ENCODE peak calls at places on chromosomes 12 and 14, in seven cellular contexts. S, N, U, G, M, F and O are unnamed samples.

GRCh38 chr12:53495903-53496751 is 3.1 kb downstream of the MAP3K12 start:
- DNase-seq in S (peak), N (peak), U (peak), G (peak), M (peak), F (peak), O (no peak)

GRCh38 chr12:1926274-1926673 is 7.8 kb upstream of the CACNA2D4 start:
- DNase-seq in S (no peak), N (no peak), U (no peak), G (no peak), M (no peak), F (no peak), O (peak)

GRCh38 chr12:53123578-53124351 is 20.5 kb downstream of the SOAT2 start:
- DNase-seq in S (no peak), N (no peak), U (no peak), G (peak), M (no peak), F (no peak), O (peak)

GRCh38 chr14:72089625-72090024 is 157.4 kb downstream of the RGS6 start:
- DNase-seq in S (no peak), N (no peak), U (no peak), G (no peak), M (no peak), F (no peak), O (no peak)

GRCh38 chr14:74618078-74618952 is 6.3 kb upstream of the LTBP2 start:
- DNase-seq in S (peak), N (no peak), U (peak), G (peak), M (no peak), F (peak), O (no peak)

GRCh38 chr12:108649668-108650067 is 16.0 kb upstream of the SELPLG start:
- DNase-seq in S (no peak), N (no peak), U (no peak), G (no peak), M (no peak), F (no peak), O (no peak)

GRCh38 chr14:24058260-24058950 is 6.6 kb downstream of the CARMIL3 start:
- DNase-seq in S (peak), N (peak), U (peak), G (peak), M (peak), F (peak), O (peak)

GRCh38 chr12:68392376-68392775 is 60.2 kb upstream of the MDM1 start:
- DNase-seq in S (no peak), N (no peak), U (no peak), G (no peak), M (no peak), F (no peak), O (peak)

GRCh38 chr14:29900609-29901350 is 26.9 kb downstream of the PRKD1 start:
- DNase-seq in S (no peak), N (no peak), U (no peak), G (no peak), M (no peak), F (no peak), O (no peak)

GRCh38 chr12:113163030-113163360 is 13.5 kb downstream of the CFAP73 start:
- DNase-seq in S (no peak), N (no peak), U (no peak), G (no peak), M (no peak), F (no peak), O (no peak)

GRCh38 chr12:44372259-44372658 is 503.9 kb downstream of the NELL2 start:
- DNase-seq in S (no peak), N (no peak), U (no peak), G (no peak), M (no peak), F (no peak), O (no peak)

GRCh38 chr12:31702047-31702446 is 26.8 kb downstream of the AMN1 start:
- DNase-seq in S (no peak), N (no peak), U (no peak), G (no peak), M (no peak), F (no peak), O (no peak)

GRCh38 chr12:118685983-118686607 is 295.2 kb upstream of the SRRM4 start:
- DNase-seq in S (no peak), N (no peak), U (no peak), G (no peak), M (no peak), F (no peak), O (no peak)
- TF ChIP-seq EP300 in S (no peak), N (no peak), U (no peak), G (no peak), M (no peak), F (no peak), O (no peak)

DNA sequence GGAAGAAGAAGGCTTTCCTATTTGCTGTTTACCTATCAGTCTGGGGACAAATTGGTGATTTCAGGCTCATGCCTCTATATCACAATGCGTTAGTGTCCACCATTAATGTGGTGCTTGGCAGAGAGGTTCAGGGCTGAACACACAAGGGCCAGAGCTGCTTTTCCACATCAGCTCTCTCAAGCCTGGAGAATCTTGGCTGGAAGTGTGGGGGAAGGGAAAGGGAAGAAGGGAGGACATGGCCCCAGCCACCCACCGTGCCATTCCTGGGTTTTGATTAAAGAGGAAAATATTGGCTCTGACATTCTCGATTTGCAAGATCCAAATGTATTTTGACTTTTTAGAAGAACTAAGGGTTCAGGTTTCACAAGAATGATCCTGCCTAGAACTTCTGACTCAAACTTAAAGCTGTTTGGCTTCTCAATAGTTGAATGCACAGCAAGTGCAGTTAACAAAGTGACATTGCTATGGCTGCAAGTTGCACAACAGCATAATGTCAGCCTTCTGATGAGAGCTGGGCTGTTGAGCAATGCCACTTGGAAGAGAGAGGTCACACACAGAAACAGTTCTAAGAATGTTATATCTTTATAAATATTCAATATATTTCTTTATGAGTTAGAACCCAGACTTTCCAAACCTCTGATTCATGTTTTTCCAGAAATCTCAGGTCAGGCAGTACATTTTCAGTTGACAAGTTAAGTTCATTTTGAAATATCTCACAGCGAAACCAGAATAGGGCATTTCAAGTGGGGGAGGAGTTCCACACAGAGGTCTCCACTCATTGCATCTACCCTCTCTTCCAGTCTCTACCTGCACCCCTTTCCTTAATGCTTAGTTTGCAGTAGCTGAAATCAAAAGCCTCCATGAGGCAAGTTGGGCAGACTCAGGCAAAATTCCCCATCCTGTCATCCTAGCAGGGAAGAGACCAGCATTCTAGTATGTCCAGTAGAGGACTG is 25.3 kb downstream of the IGF1 start:
- DNase-seq in S (peak), N (no peak), U (peak), G (no peak), M (no peak), F (peak), O (no peak)
- H3K27ac ChIP-seq in S (peak), N (no peak), U (no peak), G (no peak), M (no peak), F (no peak), O (no peak)

GRCh38 chr12:12486661-12487240 is 75.9 kb downstream of the DUSP16 start:
- DNase-seq in S (no peak), N (no peak), U (peak), G (no peak), M (no peak), F (no peak), O (no peak)
- TF ChIP-seq EP300 in S (no peak), N (no peak), U (no peak), G (no peak), M (no peak), F (no peak), O (no peak)

DNA sequence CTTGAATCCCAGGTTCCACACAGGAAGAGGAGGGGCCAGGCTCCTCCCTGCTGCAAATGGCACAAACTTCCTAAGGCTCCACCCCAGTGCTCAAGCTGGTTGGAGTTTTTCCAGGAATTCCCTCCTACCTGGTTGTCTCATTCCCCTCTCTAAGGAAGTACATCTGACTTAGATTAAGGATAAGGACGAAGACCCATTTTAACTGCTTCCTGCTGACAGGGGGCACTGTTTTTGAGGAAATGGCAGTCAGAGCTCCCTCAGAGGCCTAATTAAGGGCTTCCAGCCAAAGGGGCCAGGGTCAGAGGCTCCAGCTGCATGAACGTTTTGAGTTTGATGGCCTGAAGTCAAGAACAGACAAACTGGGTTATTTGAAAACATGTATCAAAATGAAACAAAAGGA is 1084.7 kb downstream of the SLC6A15 start:
- DNase-seq in S (no peak), N (no peak), U (no peak), G (no peak), M (no peak), F (no peak), O (no peak)
- H3K27ac ChIP-seq in S (no peak), N (no peak), U (no peak), G (no peak), M (no peak), F (no peak), O (no peak)

DNA sequence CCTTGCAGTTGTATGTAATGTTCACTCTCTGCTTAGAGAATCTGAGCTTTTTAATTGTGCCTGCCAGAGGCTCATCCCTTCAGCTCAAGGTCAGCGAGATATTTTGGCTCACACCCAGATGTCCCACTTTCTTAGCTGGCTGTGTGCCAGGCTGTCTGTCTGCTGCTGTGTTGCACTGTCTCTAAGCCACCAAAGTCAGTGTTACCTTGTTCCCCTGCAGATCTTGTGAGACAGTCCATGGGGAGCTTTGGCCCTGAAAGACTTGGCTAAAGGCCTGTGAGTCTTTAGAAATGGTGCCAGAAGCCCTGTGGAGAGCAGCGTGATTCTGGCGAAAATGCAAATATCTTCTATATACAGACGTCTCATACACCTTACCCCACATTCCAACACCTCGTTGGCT is 293.7 kb downstream of the TTC6 start:
- DNase-seq in S (no peak), N (no peak), U (peak), G (no peak), M (no peak), F (no peak), O (no peak)
- TF ChIP-seq EP300 in S (no peak), N (no peak), U (no peak), G (no peak), M (no peak), F (no peak), O (no peak)

GRCh38 chr12:6118891-6119568 is 5.4 kb downstream of the VWF start:
- DNase-seq in S (no peak), N (no peak), U (no peak), G (no peak), M (no peak), F (no peak), O (no peak)

GRCh38 chr12:6124411-6125151 is at the start of gene VWF:
- DNase-seq in S (no peak), N (no peak), U (no peak), G (no peak), M (no peak), F (no peak), O (no peak)

GRCh38 chr12:6122211-6122610 is 2.3 kb downstream of the VWF start:
- DNase-seq in S (no peak), N (no peak), U (no peak), G (no peak), M (no peak), F (no peak), O (no peak)

GRCh38 chr12:6120796-6121473 is 3.5 kb downstream of the VWF start:
- DNase-seq in S (no peak), N (no peak), U (no peak), G (no peak), M (no peak), F (no peak), O (no peak)

GRCh38 chr12:6123258-6123657 is 1.2 kb downstream of the VWF start:
- DNase-seq in S (no peak), N (no peak), U (no peak), G (no peak), M (no peak), F (no peak), O (no peak)
- H3K27ac ChIP-seq in S (peak), N (no peak), U (no peak), G (no peak), M (no peak), F (no peak), O (peak)

DNA sequence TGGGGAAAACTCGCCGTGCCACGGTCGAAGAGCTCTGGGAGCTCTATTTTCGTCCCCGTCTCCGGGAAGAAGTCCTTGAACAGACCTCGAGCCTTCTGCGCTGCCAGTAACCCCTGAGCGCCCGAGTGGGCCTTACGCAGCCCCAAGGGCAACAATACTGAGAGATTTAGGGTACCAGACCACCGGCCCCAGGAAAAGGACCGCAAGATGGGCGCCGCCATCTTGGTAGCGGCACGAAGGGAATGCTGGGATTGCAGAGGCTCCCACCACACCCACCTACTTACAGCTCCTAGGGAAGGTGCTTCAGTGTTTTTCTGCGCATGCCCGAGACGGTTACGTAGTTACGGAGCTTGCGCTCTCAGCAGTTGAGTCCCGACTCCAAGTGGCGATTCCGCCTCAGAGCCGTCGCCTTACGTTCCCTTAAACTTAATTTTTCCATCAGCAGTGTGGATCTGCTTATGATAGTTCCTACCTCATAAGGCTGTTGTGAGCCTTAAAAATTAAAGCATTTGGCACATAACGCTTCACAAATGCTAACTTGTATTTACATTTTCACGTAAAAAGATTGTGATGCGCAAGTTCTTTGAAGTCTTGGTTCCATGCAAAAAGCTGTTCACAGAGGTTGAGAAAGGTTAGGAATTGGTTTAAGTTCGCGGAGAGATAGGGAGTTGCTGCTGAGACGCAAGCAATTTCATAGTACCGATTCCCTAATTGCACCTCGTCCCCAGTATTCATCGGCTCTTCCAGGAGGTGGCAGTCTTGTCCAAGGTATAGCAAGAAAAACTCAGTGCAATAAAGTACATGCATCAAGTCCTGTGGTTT is at the start of gene YARS2:
- DNase-seq in S (peak), N (peak), U (peak), G (peak), M (peak), F (peak), O (peak)
- TF ChIP-seq EP300 in S (no peak), N (no peak), U (no peak), G (no peak), M (no peak), F (peak), O (no peak)

GRCh38 chr14:103073876-103074698 is 9.9 kb upstream of the LBHD2 start:
- DNase-seq in S (no peak), N (peak), U (no peak), G (no peak), M (no peak), F (no peak), O (peak)
- H3K27ac ChIP-seq in S (peak), N (no peak), U (no peak), G (peak), M (no peak), F (no peak), O (peak)

DNA sequence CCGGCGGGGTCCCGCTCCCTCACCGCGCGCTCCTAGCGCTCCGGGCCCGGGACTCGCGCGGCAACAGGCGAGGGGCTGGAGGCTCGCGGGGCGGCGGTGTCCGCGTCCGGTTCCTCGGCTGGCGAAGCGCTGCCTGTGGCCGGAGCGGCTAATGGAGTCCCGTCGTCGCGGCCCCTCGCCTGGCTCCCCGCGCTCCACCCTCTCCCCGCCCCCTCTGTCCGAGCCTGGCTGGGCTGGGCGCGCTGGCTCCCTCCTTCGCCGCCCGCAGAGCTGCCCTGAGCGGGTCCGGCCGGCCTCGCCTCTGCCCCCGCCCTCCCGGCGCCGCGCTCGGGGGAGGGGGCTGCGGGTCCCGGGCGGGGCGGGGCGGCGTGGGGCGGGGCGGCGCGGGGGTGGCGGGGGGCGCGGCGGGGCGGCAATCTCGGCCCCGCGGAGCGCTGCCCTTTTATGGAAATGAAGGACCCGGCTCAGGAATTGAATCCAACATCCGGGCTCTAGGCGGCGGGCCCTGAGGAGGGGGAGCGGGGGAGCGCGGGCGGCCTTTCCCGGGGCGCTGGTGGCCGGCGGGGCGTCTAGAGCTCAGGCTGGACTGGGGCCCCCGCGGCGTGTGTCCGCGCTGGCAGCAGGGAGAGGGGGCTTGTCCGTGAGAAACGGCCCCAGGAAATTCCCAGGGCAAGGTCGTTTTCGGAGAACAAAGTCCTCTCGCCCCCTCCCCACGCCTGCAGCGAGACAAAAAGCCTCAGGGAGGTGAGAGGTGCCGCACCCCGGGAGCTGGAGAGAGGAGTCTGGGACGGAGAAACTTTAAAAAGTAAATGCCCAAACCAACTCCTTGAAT is at the start of gene FERMT2:
- DNase-seq in S (peak), N (peak), U (peak), G (peak), M (peak), F (peak), O (peak)
- TF ChIP-seq EP300 in S (no peak), N (no peak), U (no peak), G (no peak), M (no peak), F (peak), O (no peak)

GRCh38 chr12:70854138-70854537 is 66.4 kb downstream of the PTPRR start:
- DNase-seq in S (no peak), N (no peak), U (no peak), G (no peak), M (no peak), F (no peak), O (no peak)

GRCh38 chr12:70849265-70849960 is 71.1 kb downstream of the PTPRR start:
- DNase-seq in S (no peak), N (no peak), U (peak), G (peak), M (peak), F (no peak), O (no peak)

GRCh38 chr12:70853326-70853725 is 67.2 kb downstream of the PTPRR start:
- DNase-seq in S (peak), N (no peak), U (peak), G (no peak), M (no peak), F (peak), O (no peak)

GRCh38 chr12:70852416-70853150 is 68.0 kb downstream of the PTPRR start:
- DNase-seq in S (no peak), N (no peak), U (no peak), G (no peak), M (no peak), F (no peak), O (no peak)

DNA sequence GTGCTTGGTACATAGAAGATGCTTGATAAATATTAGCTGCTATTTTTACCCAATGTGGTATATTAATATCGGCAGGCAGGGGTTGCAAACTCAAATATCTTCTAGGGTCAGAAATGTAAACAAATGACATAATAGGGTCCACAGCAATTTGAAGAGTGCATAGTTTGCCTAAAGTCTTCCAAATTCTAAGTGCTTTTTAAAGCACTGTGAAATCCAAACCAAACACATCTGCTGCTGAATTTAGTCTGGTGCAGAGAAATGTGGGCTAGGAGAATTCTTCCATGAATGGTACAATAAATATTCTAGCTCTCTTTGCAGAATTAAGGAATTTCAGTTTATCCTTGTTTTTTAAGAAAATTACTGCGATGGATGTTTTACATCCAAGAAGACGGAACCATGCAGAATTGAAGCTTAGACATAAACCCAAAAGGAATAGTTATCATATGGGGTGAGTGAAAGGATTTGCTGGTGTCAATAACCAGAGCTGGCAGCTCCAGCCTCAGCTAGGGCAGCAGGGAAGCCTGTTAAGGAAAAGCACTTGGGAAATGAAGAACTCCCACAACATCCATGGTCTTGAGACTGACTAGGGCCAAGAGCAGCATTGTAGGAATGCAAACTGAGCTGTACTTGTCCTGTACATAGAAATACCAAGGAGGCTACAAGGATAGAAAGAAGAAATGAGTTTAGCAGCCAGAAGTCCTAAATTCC is 65.5 kb downstream of the PTPRR start:
- DNase-seq in S (no peak), N (no peak), U (no peak), G (no peak), M (no peak), F (no peak), O (no peak)
- H3K27ac ChIP-seq in S (no peak), N (no peak), U (no peak), G (no peak), M (no peak), F (no peak), O (no peak)